ENCODE peak calls at places on chromosomes 11 and 22, in four cellular contexts. H is prostate gland, I is HFFc6, K is spleen. C is an unnamed sample.

GRCh38 chr22:17945851-17946690 is 78.3 kb downstream of the MICAL3 start:
- DNase-seq in K (no peak), H (no peak), I (no peak), C (no peak)

GRCh38 chr11:3939651-3940190 is 84.3 kb downstream of the STIM1 start:
- DNase-seq in K (no peak), H (no peak), I (peak), C (no peak)

GRCh38 chr22:45865561-45866397 is 111.2 kb downstream of the WNT7B start:
- DNase-seq in H (peak), K (no peak), I (no peak), C (no peak)

GRCh38 chr11:125645871-125646270 is 20.9 kb downstream of the CHEK1 start:
- DNase-seq in H (no peak), K (no peak), I (no peak), C (no peak)

GRCh38 chr11:129739339-129739738 is 76.3 kb upstream of the TMEM45B start:
- DNase-seq in H (no peak), I (no peak), K (no peak), C (no peak)

GRCh38 chr22:50008151-50009040 is 4.2 kb downstream of the IL17REL start:
- DNase-seq in K (no peak), I (no peak), H (peak), C (no peak)

GRCh38 chr11:120221115-120221752 is 10.4 kb downstream of the OAF start:
- DNase-seq in K (no peak), H (no peak), I (no peak), C (no peak)

GRCh38 chr22:31083377-31083768 is 2.3 kb downstream of the SMTN start:
- DNase-seq in K (no peak), I (no peak), H (no peak), C (no peak)

GRCh38 chr22:27220349-27220748 is 563.0 kb downstream of the MIAT start:
- DNase-seq in I (peak), H (no peak), K (no peak), C (no peak)

GRCh38 chr11:80330302-80330701 is 889.5 kb upstream of the TENM4 start:
- DNase-seq in I (no peak), K (no peak), H (no peak), C (no peak)

GRCh38 chr22:19871845-19872778 is 17.4 kb upstream of the GNB1L start:
- DNase-seq in I (no peak), H (no peak), K (peak), C (no peak)

GRCh38 chr11:22807855-22808558 is 21.6 kb downstream of the SVIP start:
- DNase-seq in K (no peak), I (no peak), H (no peak), C (no peak)

GRCh38 chr11:75475767-75476650 is 43.0 kb upstream of the KLHL35 start:
- DNase-seq in H (no peak), K (peak), I (no peak), C (no peak)

GRCh38 chr11:6357222-6357621 is 33.1 kb upstream of the SMPD1 start:
- DNase-seq in I (peak), H (no peak), K (no peak), C (no peak)

GRCh38 chr11:119880873-119881272 is 151.9 kb upstream of the NECTIN1 start:
- DNase-seq in K (peak), H (no peak), I (no peak), C (no peak)

GRCh38 chr11:18383388-18384156 is 10.8 kb upstream of the LDHA start:
- DNase-seq in K (peak), H (peak), I (peak), C (peak)

GRCh38 chr11:69286358-69287327 is 7.3 kb upstream of the MYEOV start:
- DNase-seq in K (no peak), H (no peak), I (no peak), C (no peak)

GRCh38 chr22:45478108-45478771 is 24.4 kb upstream of the FBLN1 start:
- DNase-seq in H (no peak), K (peak), I (peak), C (no peak)

GRCh38 chr11:45658292-45658991 is 7.0 kb downstream of the CHST1 start:
- DNase-seq in K (peak), H (no peak), I (peak), C (no peak)

GRCh38 chr11:27926981-27927481 is 180.9 kb downstream of the KIF18A start:
- DNase-seq in H (no peak), I (peak), K (no peak), C (no peak)

DNA sequence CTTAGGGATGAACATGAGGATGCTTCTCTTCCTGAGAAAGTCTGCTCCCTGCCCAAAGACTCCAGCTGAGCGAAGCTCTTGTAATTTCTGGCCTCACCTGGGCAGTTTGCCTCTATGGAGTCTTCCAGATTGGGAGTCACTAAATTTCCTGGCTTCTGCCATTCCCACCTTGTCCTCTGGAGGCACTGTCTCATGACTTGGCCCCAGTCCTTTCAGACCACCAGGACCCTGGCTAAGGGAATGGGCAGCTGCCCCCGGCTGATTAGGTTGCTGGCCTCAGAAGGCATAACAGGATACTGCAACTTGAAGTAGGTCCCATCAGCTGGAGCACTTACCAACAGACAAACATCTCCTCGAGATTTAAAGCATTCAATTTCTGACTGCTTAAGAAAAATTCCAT is 128.1 kb upstream of the SPON1 start:
- DNase-seq in H (no peak), K (no peak), I (no peak), C (no peak)
- TF ChIP-seq CTCF in H (no peak), K (no peak), I (peak), C (peak)

GRCh38 chr11:106014035-106014434 is 8.0 kb downstream of the MSANTD4 start:
- DNase-seq in H (no peak), K (no peak), I (no peak), C (no peak)
- TF ChIP-seq CTCF in H (no peak), K (no peak), I (no peak), C (no peak)

DNA sequence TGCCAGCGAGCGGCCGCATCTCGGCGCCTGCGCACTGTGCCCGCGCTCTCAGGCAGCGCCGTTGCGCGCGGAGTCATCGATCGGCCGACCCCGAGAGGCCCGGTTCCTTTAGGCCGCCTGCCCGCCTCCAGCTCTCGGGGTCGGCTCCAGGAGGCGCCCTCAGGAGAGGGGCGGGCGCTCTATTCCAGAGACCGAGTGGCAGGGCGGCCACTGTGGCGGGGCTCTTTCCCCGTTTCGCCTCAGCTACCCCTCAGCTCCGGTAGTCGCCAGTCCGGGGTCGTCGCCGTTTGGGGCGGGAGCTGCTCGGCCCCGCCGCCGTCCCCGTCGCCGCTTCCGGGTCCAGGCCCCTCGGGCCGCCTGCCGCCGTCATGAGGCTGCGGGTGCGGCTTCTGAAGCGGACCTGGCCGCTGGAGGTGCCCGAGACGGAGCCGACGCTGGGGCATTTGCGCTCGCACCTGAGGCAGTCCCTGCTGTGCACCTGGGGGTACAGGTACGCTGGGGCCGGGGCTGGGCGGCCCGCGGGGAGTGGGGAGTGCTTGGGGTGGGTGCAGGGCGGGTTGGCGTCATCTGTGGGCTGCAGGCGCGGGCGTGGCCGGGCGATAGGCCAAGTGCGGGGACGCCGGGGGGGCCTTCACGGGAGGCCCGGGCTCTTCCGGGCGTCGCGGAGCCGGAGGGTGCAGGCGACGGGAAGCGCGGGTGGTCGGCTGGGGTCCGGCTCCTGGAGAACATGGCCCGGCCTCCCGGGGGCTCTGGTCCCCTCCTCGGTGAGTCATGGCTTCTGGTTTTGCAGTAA is at the start of gene FBXO7:
- DNase-seq in I (peak), K (peak), H (peak), C (peak)
- TF ChIP-seq CTCF in I (peak), K (peak), H (no peak), C (no peak)

DNA sequence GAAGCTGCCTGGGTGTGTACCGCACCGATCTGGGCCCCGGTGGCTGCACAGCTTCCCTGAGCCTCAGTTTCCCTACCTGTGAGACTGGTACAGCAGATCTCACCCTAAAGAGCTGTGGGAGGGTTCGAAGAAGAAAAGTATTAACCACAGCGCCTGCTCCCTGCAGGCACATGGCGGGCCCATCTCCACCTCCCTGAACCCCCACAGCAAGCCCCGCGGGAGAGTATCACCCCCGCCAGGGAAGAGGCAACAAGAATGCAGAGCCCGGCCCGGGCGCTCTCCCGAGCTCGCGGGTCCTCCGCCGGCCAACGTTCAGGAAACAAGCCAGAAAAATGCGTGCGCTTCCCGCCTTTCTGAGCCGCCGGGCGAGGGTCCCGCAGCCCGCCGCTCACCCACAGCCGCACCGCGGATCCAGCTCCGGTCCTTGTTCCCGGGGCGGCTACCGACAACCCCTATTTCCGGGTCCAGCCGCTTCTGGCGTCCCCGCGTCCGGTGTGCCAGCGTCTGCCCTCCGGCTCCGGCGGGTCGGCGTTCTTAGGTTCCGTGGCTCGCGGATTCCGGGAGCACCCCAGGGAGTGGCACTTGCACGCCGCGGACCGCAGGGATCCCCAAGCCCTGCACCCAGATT is at the start of gene TOP3B:
- DNase-seq in H (peak), I (peak), K (peak), C (peak)
- TF ChIP-seq CTCF in H (no peak), I (no peak), K (no peak), C (no peak)

GRCh38 chr11:113278925-113279324 is 35.5 kb upstream of the TTC12 start:
- DNase-seq in H (no peak), K (no peak), I (no peak), C (no peak)
- TF ChIP-seq CTCF in H (no peak), K (no peak), I (no peak), C (no peak)

GRCh38 chr11:32280339-32280738 is 155.0 kb downstream of the WT1 start:
- DNase-seq in H (no peak), I (no peak), K (no peak), C (no peak)

DNA sequence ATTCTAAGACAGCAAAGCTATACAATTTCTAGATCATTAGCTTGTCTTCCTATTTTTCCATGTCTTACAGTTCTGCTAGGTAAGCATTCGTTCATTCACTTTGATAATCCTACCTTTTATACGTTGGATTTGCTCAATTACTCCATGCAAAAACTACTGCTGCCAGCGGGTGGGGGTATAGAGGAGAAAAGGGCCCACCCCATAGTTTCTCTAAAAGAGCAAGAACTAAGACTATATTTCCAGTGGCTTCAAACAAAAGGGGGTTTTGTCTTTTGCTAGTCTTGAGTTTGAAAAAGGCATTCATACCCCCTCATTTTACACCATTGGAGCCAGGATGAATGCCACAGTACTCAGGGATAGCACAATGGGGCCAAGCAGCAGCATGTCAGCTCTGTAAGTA is 155.7 kb downstream of the WT1 start:
- DNase-seq in K (no peak), H (no peak), I (no peak), C (no peak)
- TF ChIP-seq CTCF in K (no peak), H (no peak), I (no peak), C (no peak)

GRCh38 chr22:41857860-41858199 is 24.9 kb downstream of the SREBF2 start:
- DNase-seq in K (no peak), I (no peak), H (no peak), C (no peak)
- TF ChIP-seq CTCF in K (no peak), I (peak), H (no peak), C (no peak)

C was measured in Calu3.